ENCODE peak calls at places on chromosomes 11 and 22, in ten cellular contexts. Z, T, X, V, J, I, D, Q, P and M are unnamed samples.

GRCh38 chr11:119727523-119728081 is 1.4 kb downstream of the NECTIN1 start:
- DNase-seq in Z (no peak), T (no peak), X (no peak), V (peak), J (no peak), I (no peak), D (no peak), Q (peak), P (peak), M (no peak)

GRCh38 chr11:130218501-130218900 is 58.9 kb downstream of the ST14 start:
- DNase-seq in Z (no peak), T (no peak), X (no peak), V (no peak), J (no peak), I (no peak), D (no peak), Q (no peak), P (no peak), M (no peak)

GRCh38 chr11:117618956-117619355 is 178.1 kb downstream of the DSCAML1 start:
- DNase-seq in Z (no peak), T (no peak), X (no peak), V (no peak), J (no peak), I (no peak), D (no peak), Q (no peak), P (peak), M (peak)

GRCh38 chr22:24471570-24471969 is 23.6 kb upstream of the UPB1 start:
- DNase-seq in Z (no peak), T (peak), X (no peak), V (no peak), J (no peak), I (peak), D (no peak), Q (no peak), P (no peak), M (no peak)

GRCh38 chr22:23836281-23836680 is 2.5 kb downstream of the DERL3 start:
- DNase-seq in Z (peak), T (no peak), X (no peak), V (no peak), J (no peak), I (no peak), D (no peak), Q (no peak), P (no peak), M (no peak)

GRCh38 chr11:11672764-11673163 is 51.0 kb upstream of the GALNT18 start:
- DNase-seq in Z (no peak), T (no peak), X (no peak), V (no peak), J (no peak), I (no peak), D (no peak), Q (no peak), P (no peak), M (no peak)

GRCh38 chr22:49237279-49237678 is 590.4 kb downstream of the BRD1 start:
- DNase-seq in Z (no peak), T (no peak), X (no peak), V (no peak), J (no peak), I (no peak), D (no peak), Q (no peak), P (peak), M (no peak)

GRCh38 chr11:119300198-119300964 is 16.5 kb downstream of the MCAM start:
- DNase-seq in Z (no peak), T (no peak), X (no peak), V (no peak), J (no peak), I (no peak), D (no peak), Q (no peak), P (no peak), M (no peak)

GRCh38 chr11:66996609-66997273 is 21.6 kb downstream of the C11orf86 start:
- DNase-seq in Z (no peak), T (peak), X (no peak), V (peak), J (no peak), I (peak), D (no peak), Q (no peak), P (no peak), M (no peak)

GRCh38 chr11:12079726-12080556 is 30.4 kb upstream of the MICAL2 start:
- DNase-seq in Z (no peak), T (peak), X (no peak), V (no peak), J (no peak), I (peak), D (peak), Q (no peak), P (no peak), M (no peak)

GRCh38 chr11:46762248-46762647 is 43.2 kb downstream of the F2 start:
- DNase-seq in Z (no peak), T (peak), X (no peak), V (no peak), J (no peak), I (no peak), D (no peak), Q (no peak), P (no peak), M (no peak)

GRCh38 chr22:42686756-42687491 is 33.7 kb downstream of the A4GALT start:
- DNase-seq in Z (no peak), T (no peak), X (no peak), V (no peak), J (no peak), I (no peak), D (no peak), Q (no peak), P (no peak), M (no peak)

GRCh38 chr11:113177596-113178115 is 136.7 kb upstream of the TTC12 start:
- DNase-seq in Z (no peak), T (no peak), X (no peak), V (no peak), J (no peak), I (no peak), D (no peak), Q (no peak), P (no peak), M (no peak)

GRCh38 chr22:41286639-41287091 is 678 bp upstream of the RANGAP1 start:
- DNase-seq in Z (no peak), T (no peak), X (no peak), V (no peak), J (peak), I (no peak), D (peak), Q (no peak), P (no peak), M (no peak)

GRCh38 chr22:30015229-30015797 is 65.0 kb upstream of the HORMAD2 start:
- DNase-seq in Z (no peak), T (no peak), X (no peak), V (no peak), J (no peak), I (no peak), D (no peak), Q (no peak), P (no peak), M (no peak)

GRCh38 chr22:37032134-37032534 is 12.6 kb downstream of the MPST start:
- DNase-seq in Z (no peak), T (peak), X (no peak), V (no peak), J (no peak), I (no peak), D (no peak), Q (no peak), P (no peak), M (no peak)

GRCh38 chr11:64235427-64236161 is 1.2 kb downstream of the VEGFB start:
- DNase-seq in Z (peak), T (no peak), X (no peak), V (no peak), J (no peak), I (no peak), D (no peak), Q (no peak), P (no peak), M (no peak)